ENCODE peak calls at places on chromosomes 5 and 9, in four cellular contexts. G is transverse colon, E is body of pancreas, U is fibroblast of lung. I is an unnamed sample.

GRCh38 chr9:99820330-99821186 is 1.1 kb upstream of the NR4A3 start:
- DNase-seq in E (peak; percentile 60), G (peak; percentile 66), U (peak; percentile 75), I (peak; percentile 92)

GRCh38 chr5:6338871-6339270 is 39.5 kb downstream of the MED10 start:
- DNase-seq in U (no peak), E (no peak), G (no peak), I (no peak)

GRCh38 chr5:3269400-3270169 is 326.0 kb upstream of the IRX1 start:
- DNase-seq in E (no peak), U (no peak), G (no peak), I (no peak)

GRCh38 chr5:172410839-172411238 is 43.5 kb downstream of the SH3PXD2B start:
- DNase-seq in E (no peak), U (peak; percentile 67), G (no peak), I (no peak)

GRCh38 chr9:34562136-34562745 is 27.3 kb downstream of the CNTFR start:
- DNase-seq in G (no peak), U (no peak), E (no peak), I (no peak)

GRCh38 chr9:126523621-126524111 is 90.1 kb upstream of the LMX1B start:
- DNase-seq in E (no peak), G (no peak), U (no peak), I (peak; percentile 79)

GRCh38 chr9:99437145-99437544 is 215.1 kb downstream of the SEC61B start:
- DNase-seq in G (no peak), E (peak; percentile 15), U (no peak), I (no peak)

GRCh38 chr9:124754289-124754688 is 16.8 kb downstream of the NR6A1 start:
- DNase-seq in G (no peak), U (peak; percentile 36), E (no peak), I (no peak)

GRCh38 chr5:132490484-132491367 is at the start of gene IRF1:
- DNase-seq in G (peak; percentile 98), U (peak; percentile 95), E (peak; percentile 96), I (peak; percentile 98)

GRCh38 chr5:160369990-160370712 is at the start of gene C1QTNF2:
- DNase-seq in U (peak; percentile 78), E (peak; percentile 26), G (peak; percentile 64), I (peak; percentile 69)

GRCh38 chr9:129852575-129852974 is 17.3 kb downstream of the USP20 start:
- DNase-seq in G (no peak), E (no peak), U (no peak), I (no peak)

GRCh38 chr9:124222918-124223720 is 34.6 kb upstream of the NEK6 start:
- DNase-seq in G (peak; percentile 90), U (no peak), E (peak; percentile 92), I (peak; percentile 80)

GRCh38 chr5:90020575-90021535 is 388.7 kb downstream of the CETN3 start:
- DNase-seq in G (no peak), U (peak; percentile 98), E (no peak), I (no peak)

GRCh38 chr9:112226091-112226490 is 51.0 kb upstream of the SUSD1 start:
- DNase-seq in E (no peak), G (no peak), U (no peak), I (no peak)

GRCh38 chr5:180938294-180938693 is 39.3 kb downstream of the BTNL8 start:
- DNase-seq in E (no peak), U (no peak), G (no peak), I (no peak)

GRCh38 chr9:138100711-138101349 is 223.2 kb downstream of the CACNA1B start:
- DNase-seq in G (no peak), U (no peak), E (no peak), I (no peak)

GRCh38 chr9:23543420-23543819 is 282.6 kb downstream of the ELAVL2 start:
- DNase-seq in E (no peak), G (no peak), U (peak; percentile 50), I (no peak)

GRCh38 chr9:98083059-98083458 is 26.5 kb downstream of the NANS start:
- DNase-seq in U (no peak), E (no peak), G (peak; percentile 45), I (no peak)

GRCh38 chr5:91109634-91110033 is 273.5 kb downstream of the ARRDC3 start:
- DNase-seq in G (no peak), U (no peak), E (no peak), I (no peak)

GRCh38 chr9:70120834-70121510 is 77.3 kb downstream of the MAMDC2 start:
- DNase-seq in E (no peak), U (peak; percentile 99), G (peak; percentile 37), I (peak; percentile 94)

GRCh38 chr5:154962494-154962893 is 21.6 kb downstream of the MRPL22 start:
- DNase-seq in G (no peak), U (peak; percentile 48), E (no peak), I (no peak)

GRCh38 chr5:146313027-146313426 is 25.6 kb upstream of the POU4F3 start:
- DNase-seq in E (no peak), U (no peak), G (no peak), I (no peak)

GRCh38 chr5:90477073-90477472 is 2.4 kb downstream of the POLR3G start:
- DNase-seq in G (no peak), E (no peak), U (no peak), I (no peak)

GRCh38 chr9:120265791-120266190 is 314.2 kb downstream of the CDK5RAP2 start:
- DNase-seq in G (no peak), U (peak; percentile 2), E (no peak), I (peak; percentile 61)

GRCh38 chr9:130143279-130143893 is 28.8 kb upstream of the NCS1 start:
- DNase-seq in U (no peak), G (no peak), E (no peak), I (no peak)

GRCh38 chr5:55732592-55732991 is 5.3 kb upstream of the DDX4 start:
- DNase-seq in E (no peak), G (no peak), U (no peak), I (no peak)

GRCh38 chr5:179475211-179475840 is 75.0 kb upstream of the RUFY1 start:
- DNase-seq in U (no peak), G (no peak), E (no peak), I (no peak)

GRCh38 chr5:98349990-98350365 is 423.5 kb upstream of the RGMB start:
- DNase-seq in E (no peak), U (no peak), G (no peak), I (no peak)

GRCh38 chr9:114025760-114026159 is 52.3 kb downstream of the AMBP start:
- DNase-seq in U (no peak), E (no peak), G (no peak), I (no peak)

DNA sequence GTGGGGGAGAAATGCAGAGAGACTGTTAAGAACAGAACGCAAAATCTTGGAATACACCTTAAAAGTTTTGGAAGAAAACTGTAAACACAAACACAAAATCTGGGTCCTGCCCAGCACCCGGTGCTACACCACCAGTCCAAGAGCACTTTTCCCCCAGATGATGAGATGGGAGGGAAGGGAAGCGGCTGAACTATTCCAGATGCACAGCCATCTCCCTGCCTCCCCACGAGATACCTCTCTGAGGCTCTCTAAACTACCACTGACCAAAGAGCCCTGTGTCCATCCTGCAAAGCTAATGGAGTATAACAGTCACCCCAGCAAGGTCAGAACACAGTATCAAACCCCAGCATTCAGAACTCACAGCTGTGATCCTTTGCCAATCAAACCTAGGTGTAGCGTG is 8.0 kb downstream of the SPARC start:
- DNase-seq in G (no peak), U (peak; percentile 13), E (no peak), I (no peak)
- H3K4me3 ChIP-seq in G (no peak overlapping the region), U (no peak overlapping the region), E (no peak overlapping the region), I (peak overlapping the region; percentile 18)

GRCh38 chr5:129113867-129114266 is 19.3 kb downstream of the ISOC1 start:
- DNase-seq in G (no peak), E (no peak), U (no peak), I (no peak)

GRCh38 chr5:129118405-129118804 is 23.9 kb downstream of the ISOC1 start:
- DNase-seq in E (no peak), U (peak; percentile 22), G (no peak), I (no peak)

GRCh38 chr5:129114539-129115193 is 20.1 kb downstream of the ISOC1 start:
- DNase-seq in G (no peak), U (no peak), E (no peak), I (no peak)

GRCh38 chr5:129116797-129117196 is 22.2 kb downstream of the ISOC1 start:
- DNase-seq in U (no peak), E (no peak), G (no peak), I (no peak)

DNA sequence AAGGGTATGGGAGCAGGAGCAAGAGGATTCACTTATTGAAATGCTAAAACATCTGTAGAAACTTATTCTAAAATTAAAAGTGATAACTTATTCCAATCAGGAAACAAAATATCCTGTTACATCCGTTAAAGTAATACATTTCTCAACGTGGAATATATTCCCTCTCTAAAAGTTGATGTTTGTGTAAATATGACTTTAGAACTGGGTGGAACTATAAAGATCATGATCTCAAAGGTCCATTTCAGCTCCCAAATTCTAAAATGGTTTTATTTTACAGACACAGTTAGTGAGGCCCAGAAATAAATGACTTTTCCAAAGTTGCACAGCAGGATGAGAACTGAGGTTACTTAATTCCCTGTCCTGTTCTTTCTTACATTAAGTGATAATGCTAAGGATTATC is 21.1 kb downstream of the ISOC1 start:
- DNase-seq in E (no peak), G (no peak), U (no peak), I (no peak)
- H3K27me3 ChIP-seq in E (no peaks in the 10 kb centered on the region), G (no peaks in the 10 kb centered on the region), U (no peaks in the 10 kb centered on the region), I (no peaks in the 10 kb centered on the region)

GRCh38 chr9:36765468-36766341 is 193.0 kb downstream of the MELK start:
- DNase-seq in U (peak; percentile 22), G (peak; percentile 86), E (peak; percentile 89), I (no peak)
- H3K4me3 ChIP-seq in U (no peak overlapping the region), G (peak overlapping the region; percentile 33), E (no peak overlapping the region), I (no peak overlapping the region)

GRCh38 chr5:38596997-38597396 is 40.6 kb upstream of the LIFR start:
- DNase-seq in G (no peak), E (no peak), U (no peak), I (no peak)
- H3K27me3 ChIP-seq in G (no peaks in the 10 kb centered on the region), E (no peaks in the 10 kb centered on the region), U (no peaks in the 10 kb centered on the region), I (no peaks in the 10 kb centered on the region)

GRCh38 chr5:139649082-139649991 is 1.2 kb downstream of the CXXC5 start:
- DNase-seq in E (peak; percentile 28), U (no peak), G (peak; percentile 32), I (no peak)
- H3K4me3 ChIP-seq in E (peak overlapping the region; percentile 96), U (peak overlapping the region; percentile 71), G (peak overlapping the region; percentile 87), I (peak overlapping the region; percentile 98)

GRCh38 chr9:116633444-116633843 is 53.7 kb upstream of the TRIM32 start:
- DNase-seq in U (peak; percentile 60), E (no peak), G (no peak), I (no peak)
- H3K27me3 ChIP-seq in U (no peaks in the 10 kb centered on the region), E (no peaks in the 10 kb centered on the region), G (no peaks in the 10 kb centered on the region), I (no peaks in the 10 kb centered on the region)

GRCh38 chr5:81778642-81779041 is 27.7 kb upstream of the SSBP2 start:
- DNase-seq in U (peak; percentile 77), G (no peak), E (no peak), I (no peak)
- H3K4me3 ChIP-seq in U (peak overlapping the region; percentile 13), G (peak overlapping the region; percentile 9), E (no peak overlapping the region), I (no peak overlapping the region)